ENCODE peak calls at places on chromosomes 11 and 22, in four cellular contexts. P, O, A and W are unnamed samples.

GRCh38 chr11:86248609-86249008 is 4.1 kb downstream of the EED start:
- DNase-seq in P (no peak), O (no peak), A (no peak), W (no peak)

GRCh38 chr11:116984589-116984988 is 113.6 kb downstream of the SIK3 start:
- DNase-seq in P (no peak), O (no peak), A (no peak), W (no peak)

GRCh38 chr11:69155302-69156198 is at the start of gene SMIM38:
- DNase-seq in P (no peak), O (peak; percentile 49), A (no peak), W (peak; percentile 65)

GRCh38 chr22:39658367-39658766 is 87.8 kb downstream of the CACNA1I start:
- DNase-seq in P (no peak), O (no peak), A (peak; percentile 22), W (no peak)

GRCh38 chr11:103892603-103893002 is 143.8 kb upstream of the DDI1 start:
- DNase-seq in P (no peak), O (no peak), A (no peak), W (no peak)

GRCh38 chr11:92306966-92307504 is 82.4 kb downstream of the FAT3 start:
- DNase-seq in P (peak; percentile 6), O (no peak), A (no peak), W (no peak)

GRCh38 chr11:1701041-1701807 is 4.2 kb downstream of the KRTAP5-6 start:
- DNase-seq in P (no peak), O (no peak), A (peak; percentile 30), W (no peak)

GRCh38 chr11:68002943-68003845 is 703 bp downstream of the UNC93B1 start:
- DNase-seq in P (no peak), O (peak; percentile 73), A (peak; percentile 66), W (peak; percentile 88)

GRCh38 chr22:50531546-50532352 is 1.9 kb upstream of the TYMP start:
- DNase-seq in P (peak; percentile 42), O (peak; percentile 83), A (peak; percentile 50), W (peak; percentile 94)

GRCh38 chr11:3934658-3935057 is 79.2 kb downstream of the STIM1 start:
- DNase-seq in P (no peak), O (no peak), A (no peak), W (no peak)

GRCh38 chr11:9855579-9856260 is 191.8 kb downstream of the SWAP70 start:
- DNase-seq in P (no peak), O (no peak), A (no peak), W (no peak)

GRCh38 chr11:37988031-37988430 is 1390.0 kb upstream of the RAG2 start:
- DNase-seq in P (peak; percentile 66), O (no peak), A (no peak), W (no peak)

GRCh38 chr22:23875801-23876200 is 18.1 kb downstream of the SLC2A11 start:
- DNase-seq in P (no peak), O (no peak), A (no peak), W (no peak)

GRCh38 chr22:45680932-45681700 is 9.5 kb downstream of the ATXN10 start:
- DNase-seq in P (peak; percentile 35), O (no peak), A (no peak), W (no peak)

GRCh38 chr11:85682330-85683305 is 3.4 kb downstream of the CCDC89 start:
- DNase-seq in P (peak; percentile 57), O (peak; percentile 68), A (peak; percentile 69), W (peak; percentile 87)

GRCh38 chr11:126210871-126211235 is 597 bp downstream of the RPUSD4 start:
- DNase-seq in P (no peak), O (no peak), A (no peak), W (no peak)

GRCh38 chr22:29581799-29582198 is 886 bp upstream of the NIPSNAP1 start:
- DNase-seq in P (no peak), O (peak; percentile 31), A (no peak), W (no peak)

GRCh38 chr11:67160872-67161783 is 42.1 kb downstream of the KDM2A start:
- DNase-seq in P (peak; percentile 20), O (no peak), A (no peak), W (no peak)

GRCh38 chr11:45577755-45578154 is 87.7 kb downstream of the CHST1 start:
- DNase-seq in P (no peak), O (no peak), A (no peak), W (no peak)

GRCh38 chr11:27350503-27350902 is 12.5 kb downstream of the CCDC34 start:
- DNase-seq in P (peak; percentile 19), O (no peak), A (no peak), W (no peak)

GRCh38 chr11:72229336-72229924 is 4.9 kb downstream of the INPPL1 start:
- DNase-seq in P (no peak), O (no peak), A (no peak), W (peak; percentile 40)

GRCh38 chr22:30523646-30524489 is 18.4 kb upstream of the SEC14L4 start:
- DNase-seq in P (no peak), O (no peak), A (no peak), W (no peak)

GRCh38 chr22:24516301-24516737 is 21.2 kb downstream of the UPB1 start:
- DNase-seq in P (no peak), O (peak; percentile 38), A (no peak), W (no peak)

GRCh38 chr22:35860087-35860733 is 142.5 kb downstream of the APOL5 start:
- DNase-seq in P (no peak), O (no peak), A (no peak), W (no peak)
- H3K27ac ChIP-seq in P (no peak overlapping the region), O (no peak overlapping the region), A (no peak overlapping the region), W (no peak overlapping the region)

GRCh38 chr11:118068945-118069612 is 7.8 kb upstream of the TMPRSS4 start:
- DNase-seq in P (no peak), O (no peak), A (no peak), W (no peak)

GRCh38 chr11:118071416-118072030 is 5.4 kb upstream of the TMPRSS4 start:
- DNase-seq in P (no peak), O (no peak), A (no peak), W (no peak)

GRCh38 chr11:118065375-118065774 is 11.5 kb upstream of the TMPRSS4 start:
- DNase-seq in P (no peak), O (no peak), A (no peak), W (no peak)

GRCh38 chr11:118067006-118067405 is 9.9 kb upstream of the TMPRSS4 start:
- DNase-seq in P (no peak), O (no peak), A (no peak), W (no peak)

GRCh38 chr11:118068206-118068944 is 8.5 kb upstream of the TMPRSS4 start:
- DNase-seq in P (no peak), O (no peak), A (no peak), W (no peak)
- TF ChIP-seq CTCF in P (no peak), O (no peak), A (no peak), W (no peak)

GRCh38 chr11:114218508-114218907 is 77.7 kb upstream of the NNMT start:
- DNase-seq in P (no peak), O (no peak), A (no peak), W (no peak)
- H3K27ac ChIP-seq in P (no peak overlapping the region), O (no peak overlapping the region), A (no peak overlapping the region), W (no peak overlapping the region)

DNA sequence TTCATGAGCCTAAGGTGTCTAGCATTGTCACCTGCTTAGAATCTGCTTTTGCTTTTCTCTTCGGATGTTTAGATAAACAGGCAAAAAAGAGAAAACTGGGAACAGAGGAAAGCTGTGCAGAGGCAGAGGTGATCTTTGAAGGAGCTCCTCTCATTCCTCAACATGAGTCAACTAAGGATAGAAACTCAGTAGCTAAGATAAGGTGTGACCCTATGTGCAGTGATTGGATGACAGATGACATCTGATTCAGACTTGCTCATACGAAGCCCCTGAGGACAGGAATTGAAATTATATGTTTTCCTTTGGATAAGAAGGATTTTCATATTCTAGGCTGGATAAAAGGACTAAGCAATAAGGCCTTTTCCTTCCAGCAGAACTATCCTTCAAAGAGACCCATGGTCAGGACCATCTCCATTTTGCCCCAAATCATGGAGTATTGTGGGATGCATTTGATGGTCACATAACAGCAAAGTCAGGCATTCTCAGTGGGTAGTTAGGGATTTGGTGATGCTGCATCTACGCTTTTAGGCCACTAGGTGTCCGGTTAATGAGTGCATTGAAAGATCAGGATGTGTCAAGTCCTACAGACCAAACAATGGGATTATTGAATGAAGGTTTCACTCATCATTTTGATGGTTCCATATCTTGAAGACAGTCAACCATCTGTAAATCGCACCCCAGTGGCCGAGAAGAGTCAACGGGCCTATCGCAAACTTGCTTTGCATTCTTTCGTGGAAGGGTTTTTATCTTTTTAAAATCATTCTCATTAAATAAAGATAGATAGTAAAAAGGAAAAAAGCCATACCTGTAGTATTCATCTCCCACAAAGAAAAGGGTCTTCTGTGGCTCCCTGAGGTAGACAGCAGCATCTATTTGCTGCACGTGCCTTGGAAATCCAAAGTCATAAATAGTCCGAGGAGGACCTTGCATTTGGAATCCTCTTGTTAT is 32.2 kb downstream of the MMP20 start:
- DNase-seq in P (peak; percentile 46), O (no peak), A (no peak), W (no peak)
- TF ChIP-seq CTCF in P (peak; percentile 63), O (peak; percentile 29), A (no peak), W (peak; percentile 47)